ENCODE peak calls at places on chromosome 9, in five cellular contexts. R is prostate gland; M is activated CD4-positive, alpha-beta T cell treated with anti-CD3 and anti-CD28 coated beads for 48 hours; G is amniotic stem cell; E is lung microvascular endothelial cell. V is an unnamed sample.

GRCh38 chr9:121318631-121319393 is 50.9 kb downstream of the GSN start:
- DNase-seq in R (no peak), M (no peak), G (no peak), E (no peak), V (no peak)

GRCh38 chr9:95876595-95876994 is 1.1 kb downstream of the ERCC6L2 start:
- DNase-seq in R (no peak), M (no peak), G (no peak), E (peak; percentile 19), V (no peak)

GRCh38 chr9:72925126-72925810 is 27.6 kb downstream of the ALDH1A1 start:
- DNase-seq in R (no peak), M (no peak), G (no peak), E (peak; percentile 84), V (no peak)

GRCh38 chr9:17611921-17612320 is 33.1 kb downstream of the SH3GL2 start:
- DNase-seq in R (no peak), M (no peak), G (no peak), E (no peak), V (no peak)

GRCh38 chr9:130535818-130536521 is 43.4 kb upstream of the FUBP3 start:
- DNase-seq in R (peak; percentile 8), M (no peak), G (no peak), E (no peak), V (no peak)

GRCh38 chr9:21831841-21832509 is 29.5 kb downstream of the MTAP start:
- DNase-seq in R (no peak), M (peak; percentile 55), G (peak; percentile 54), E (peak; percentile 98), V (peak; percentile 80)

GRCh38 chr9:121601234-121601633 is 50.2 kb upstream of the DAB2IP start:
- DNase-seq in R (no peak), M (no peak), G (no peak), E (no peak), V (no peak)

GRCh38 chr9:36956908-36957307 is 77.2 kb downstream of the PAX5 start:
- DNase-seq in R (no peak), M (no peak), G (no peak), E (no peak), V (no peak)

GRCh38 chr9:124658165-124659017 is 112.7 kb downstream of the NR6A1 start:
- DNase-seq in R (peak; percentile 69), M (peak; percentile 68), G (peak; percentile 84), E (peak; percentile 96), V (peak; percentile 87)

GRCh38 chr9:36091028-36091953 is 45.2 kb upstream of the GLIPR2 start:
- DNase-seq in R (peak; percentile 46), M (no peak), G (peak; percentile 38), E (peak; percentile 80), V (peak; percentile 47)

GRCh38 chr9:8431505-8431904 is 631.9 kb upstream of the DMAC1 start:
- DNase-seq in R (no peak), M (no peak), G (no peak), E (no peak), V (no peak)

GRCh38 chr9:29514336-29514735 is 1941.1 kb upstream of the C9orf72 start:
- DNase-seq in R (no peak), M (no peak), G (no peak), E (no peak), V (no peak)

GRCh38 chr9:107536462-107536861 is 46.9 kb upstream of the KLF4 start:
- DNase-seq in R (no peak), M (no peak), G (no peak), E (no peak), V (no peak)

GRCh38 chr9:6498982-6499381 is 86.0 kb downstream of the UHRF2 start:
- DNase-seq in R (no peak), M (no peak), G (no peak), E (peak; percentile 26), V (no peak)

GRCh38 chr9:120659617-120660169 is 54.6 kb downstream of the MEGF9 start:
- DNase-seq in R (no peak), M (no peak), G (no peak), E (no peak), V (no peak)